ENCODE peak calls at places on chromosomes 11 and 22, in four cellular contexts. One of them, this sample, is unnamed.

GRCh38 chr22:22770280-22770871 is 117.2 kb upstream of the IGLL5 start:
- DNase-seq in astrocyte of the spinal cord: peak
- DNase-seq in foreskin fibroblast: no peak
- DNase-seq in fibroblast of lung: peak
- DNase-seq in this sample: peak

GRCh38 chr11:65863889-65864757 is 3.9 kb downstream of the MUS81 start:
- DNase-seq in astrocyte of the spinal cord: no peak
- DNase-seq in foreskin fibroblast: no peak
- DNase-seq in fibroblast of lung: no peak
- DNase-seq in this sample: peak

GRCh38 chr11:129215506-129216245 is 23.6 kb upstream of the ARHGAP32 start:
- DNase-seq in astrocyte of the spinal cord: no peak
- DNase-seq in foreskin fibroblast: no peak
- DNase-seq in fibroblast of lung: no peak
- DNase-seq in this sample: no peak

GRCh38 chr22:31272522-31273446 is 19.5 kb downstream of the PIK3IP1 start:
- DNase-seq in astrocyte of the spinal cord: peak
- DNase-seq in foreskin fibroblast: peak
- DNase-seq in fibroblast of lung: peak
- DNase-seq in this sample: peak

GRCh38 chr11:31810779-31811647 is at the start of gene PAX6:
- DNase-seq in foreskin fibroblast: no peak
- DNase-seq in astrocyte of the spinal cord: peak
- DNase-seq in fibroblast of lung: peak
- DNase-seq in this sample: peak

GRCh38 chr11:9953994-9954626 is 290.2 kb downstream of the SWAP70 start:
- DNase-seq in astrocyte of the spinal cord: no peak
- DNase-seq in fibroblast of lung: no peak
- DNase-seq in foreskin fibroblast: peak
- DNase-seq in this sample: peak

GRCh38 chr11:64239662-64240466 is 1.0 kb upstream of the FKBP2 start:
- DNase-seq in foreskin fibroblast: no peak
- DNase-seq in astrocyte of the spinal cord: no peak
- DNase-seq in fibroblast of lung: no peak
- DNase-seq in this sample: no peak

GRCh38 chr11:71212871-71213559 is 39.4 kb downstream of the SHANK2 start:
- DNase-seq in astrocyte of the spinal cord: peak
- DNase-seq in foreskin fibroblast: peak
- DNase-seq in fibroblast of lung: no peak
- DNase-seq in this sample: peak

GRCh38 chr11:126664643-126665042 is 309.2 kb downstream of the ST3GAL4 start:
- DNase-seq in astrocyte of the spinal cord: no peak
- DNase-seq in foreskin fibroblast: no peak
- DNase-seq in fibroblast of lung: no peak
- DNase-seq in this sample: no peak

GRCh38 chr11:117839936-117840813 is 15.6 kb upstream of the FXYD2 start:
- DNase-seq in astrocyte of the spinal cord: no peak
- DNase-seq in foreskin fibroblast: no peak
- DNase-seq in fibroblast of lung: no peak
- DNase-seq in this sample: no peak

GRCh38 chr11:124887667-124888013 is 10.0 kb downstream of the ROBO4 start:
- DNase-seq in fibroblast of lung: no peak
- DNase-seq in foreskin fibroblast: no peak
- DNase-seq in astrocyte of the spinal cord: no peak
- DNase-seq in this sample: no peak

GRCh38 chr22:24059121-24059520 is 48.0 kb downstream of the CABIN1 start:
- DNase-seq in foreskin fibroblast: peak
- DNase-seq in astrocyte of the spinal cord: peak
- DNase-seq in fibroblast of lung: peak
- DNase-seq in this sample: peak

GRCh38 chr11:117281159-117281558 is 10.0 kb upstream of the BACE1-AS start:
- DNase-seq in foreskin fibroblast: peak
- DNase-seq in fibroblast of lung: peak
- DNase-seq in astrocyte of the spinal cord: peak
- DNase-seq in this sample: peak

GRCh38 chr11:77410076-77410827 is 63.6 kb downstream of the PAK1 start:
- DNase-seq in fibroblast of lung: no peak
- DNase-seq in foreskin fibroblast: no peak
- DNase-seq in astrocyte of the spinal cord: no peak
- DNase-seq in this sample: no peak

GRCh38 chr11:83051760-83052671 is 19.7 kb downstream of the RAB30 start:
- DNase-seq in foreskin fibroblast: peak
- DNase-seq in astrocyte of the spinal cord: peak
- DNase-seq in fibroblast of lung: peak
- DNase-seq in this sample: peak
- TF ChIP-seq CTCF in foreskin fibroblast: no peak
- TF ChIP-seq CTCF in astrocyte of the spinal cord: no peak
- TF ChIP-seq CTCF in fibroblast of lung: no peak
- TF ChIP-seq CTCF in this sample: no peak

GRCh38 chr22:26139320-26139719 is 29.9 kb upstream of the SEZ6L start:
- DNase-seq in foreskin fibroblast: no peak
- DNase-seq in astrocyte of the spinal cord: no peak
- DNase-seq in fibroblast of lung: no peak
- DNase-seq in this sample: no peak

GRCh38 chr22:26131755-26132154 is 37.5 kb upstream of the SEZ6L start:
- DNase-seq in astrocyte of the spinal cord: no peak
- DNase-seq in fibroblast of lung: no peak
- DNase-seq in foreskin fibroblast: no peak
- DNase-seq in this sample: no peak

GRCh38 chr22:26134654-26135330 is 34.5 kb upstream of the SEZ6L start:
- DNase-seq in astrocyte of the spinal cord: no peak
- DNase-seq in fibroblast of lung: no peak
- DNase-seq in foreskin fibroblast: no peak
- DNase-seq in this sample: no peak
- TF ChIP-seq CTCF in astrocyte of the spinal cord: peak
- TF ChIP-seq CTCF in fibroblast of lung: no peak
- TF ChIP-seq CTCF in foreskin fibroblast: no peak
- TF ChIP-seq CTCF in this sample: no peak

DNA sequence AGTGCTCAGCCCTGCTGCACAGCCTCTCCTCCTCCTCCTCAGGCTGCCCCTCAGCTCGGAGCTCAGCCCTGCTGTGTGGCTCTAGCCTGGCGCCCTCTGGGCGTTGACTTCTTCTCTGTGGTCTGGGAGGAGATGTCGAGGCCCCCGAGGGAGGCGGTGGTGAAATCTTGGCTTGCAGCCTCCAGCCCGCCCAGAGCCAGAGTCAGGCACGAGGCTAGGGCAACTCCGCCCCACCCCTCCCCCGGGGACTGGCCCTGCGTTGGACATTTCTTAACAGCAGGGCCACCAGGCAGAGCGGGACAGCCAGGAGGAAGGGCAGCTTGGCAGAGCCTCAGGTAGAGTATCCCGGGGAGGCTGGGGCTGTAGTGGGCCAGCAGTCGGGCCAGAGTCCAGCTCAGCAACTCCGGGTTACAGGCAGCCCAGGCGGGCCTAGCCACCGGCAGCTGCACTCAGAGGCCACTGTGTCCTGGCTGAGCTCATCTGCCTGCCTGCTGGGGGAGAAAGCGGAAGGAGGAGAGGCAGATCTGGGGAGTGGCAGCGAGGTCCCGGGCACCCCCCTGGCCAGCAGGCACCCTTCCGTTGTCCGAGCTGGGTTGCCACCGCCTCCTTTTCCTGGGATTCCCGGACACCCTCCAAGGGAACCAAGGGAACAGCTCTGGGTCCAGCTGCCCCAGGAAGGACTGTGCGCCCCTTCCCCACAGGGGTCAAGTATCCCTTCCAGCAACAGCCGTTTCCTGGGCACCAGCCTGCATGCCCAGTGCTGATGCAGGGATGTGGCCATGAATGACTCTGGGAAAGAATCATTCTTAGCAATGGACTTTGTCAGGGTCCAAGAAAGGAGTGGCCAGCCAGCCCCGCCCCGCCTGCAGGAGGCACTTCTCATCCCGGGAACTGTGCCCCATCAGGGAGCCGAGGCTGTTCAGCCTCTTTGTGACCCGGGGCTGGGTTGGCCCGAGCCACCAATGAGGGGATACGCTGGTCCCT is at the start of gene ALDH3B1:
- DNase-seq in astrocyte of the spinal cord: peak
- DNase-seq in foreskin fibroblast: peak
- DNase-seq in fibroblast of lung: peak
- DNase-seq in this sample: peak
- TF ChIP-seq CTCF in astrocyte of the spinal cord: no peak
- TF ChIP-seq CTCF in foreskin fibroblast: no peak
- TF ChIP-seq CTCF in fibroblast of lung: no peak
- TF ChIP-seq CTCF in this sample: peak

GRCh38 chr22:20526628-20527355 is 19.4 kb downstream of the MED15 start:
- DNase-seq in fibroblast of lung: peak
- DNase-seq in astrocyte of the spinal cord: peak
- DNase-seq in foreskin fibroblast: peak
- DNase-seq in this sample: peak
- TF ChIP-seq CTCF in fibroblast of lung: no peak
- TF ChIP-seq CTCF in astrocyte of the spinal cord: peak
- TF ChIP-seq CTCF in foreskin fibroblast: peak
- TF ChIP-seq CTCF in this sample: peak

GRCh38 chr22:42793848-42794405 is 63.1 kb downstream of the ARFGAP3 start:
- DNase-seq in astrocyte of the spinal cord: no peak
- DNase-seq in fibroblast of lung: no peak
- DNase-seq in foreskin fibroblast: no peak
- DNase-seq in this sample: no peak

GRCh38 chr22:42792909-42793847 is 63.9 kb downstream of the ARFGAP3 start:
- DNase-seq in fibroblast of lung: no peak
- DNase-seq in foreskin fibroblast: no peak
- DNase-seq in astrocyte of the spinal cord: no peak
- DNase-seq in this sample: no peak

GRCh38 chr22:42796081-42796480 is 61.0 kb downstream of the ARFGAP3 start:
- DNase-seq in astrocyte of the spinal cord: no peak
- DNase-seq in fibroblast of lung: no peak
- DNase-seq in foreskin fibroblast: no peak
- DNase-seq in this sample: no peak

GRCh38 chr22:42797021-42797420 is 60.1 kb downstream of the ARFGAP3 start:
- DNase-seq in fibroblast of lung: no peak
- DNase-seq in foreskin fibroblast: no peak
- DNase-seq in astrocyte of the spinal cord: no peak
- DNase-seq in this sample: peak

DNA sequence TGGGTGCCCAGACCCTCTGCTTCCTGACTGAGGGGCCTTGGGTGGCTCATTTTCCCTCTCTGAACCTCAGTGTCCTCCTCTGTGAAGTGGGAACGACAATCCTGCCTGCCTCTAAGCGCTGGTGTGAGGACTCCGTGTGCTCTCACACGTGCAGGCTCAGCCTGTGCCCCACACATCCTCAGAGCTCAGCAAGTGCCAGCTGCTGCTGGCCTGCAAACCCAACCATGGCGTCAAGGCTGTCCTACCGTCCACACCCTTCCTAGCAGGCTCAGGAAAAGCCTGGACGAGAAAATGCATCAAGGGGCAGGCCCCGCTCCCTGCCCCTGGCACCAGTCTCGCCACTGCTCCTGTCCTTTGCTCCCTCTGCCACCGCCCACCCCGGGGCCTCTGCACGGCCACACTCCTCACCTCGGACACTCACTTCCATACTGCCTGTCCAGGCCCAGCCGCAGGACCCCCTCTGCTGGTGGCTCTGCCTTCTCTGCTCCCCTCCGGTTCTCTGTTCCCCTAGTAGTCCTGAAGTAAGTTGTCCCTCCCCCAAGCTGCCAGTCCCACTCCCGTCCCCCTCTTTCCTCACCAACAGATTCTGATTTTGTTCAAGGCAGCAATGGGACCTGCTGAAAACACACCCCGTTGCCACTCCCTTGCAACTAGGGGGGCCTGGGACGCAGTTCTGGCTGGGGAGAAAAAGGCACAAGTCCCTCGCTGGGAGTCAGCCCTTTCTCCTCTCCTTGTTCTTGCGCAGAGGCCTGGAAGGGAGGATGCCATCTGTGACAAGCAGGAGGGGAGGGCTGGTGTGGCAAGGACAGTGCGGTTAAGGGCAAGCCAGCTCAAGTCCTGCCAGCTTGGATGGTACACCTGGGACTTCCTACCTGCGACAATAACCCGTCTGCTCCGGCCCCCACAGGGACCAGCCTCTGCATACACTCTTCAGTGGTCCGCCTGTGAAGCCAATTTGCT is 62.2 kb downstream of the ARFGAP3 start:
- DNase-seq in fibroblast of lung: no peak
- DNase-seq in foreskin fibroblast: no peak
- DNase-seq in astrocyte of the spinal cord: no peak
- DNase-seq in this sample: peak
- TF ChIP-seq CTCF in fibroblast of lung: no peak
- TF ChIP-seq CTCF in foreskin fibroblast: no peak
- TF ChIP-seq CTCF in astrocyte of the spinal cord: peak
- TF ChIP-seq CTCF in this sample: peak

GRCh38 chr22:47837703-47838102 is 1075.3 kb downstream of the TBC1D22A start:
- DNase-seq in foreskin fibroblast: no peak
- DNase-seq in astrocyte of the spinal cord: no peak
- DNase-seq in fibroblast of lung: peak
- DNase-seq in this sample: peak
- TF ChIP-seq CTCF in foreskin fibroblast: peak
- TF ChIP-seq CTCF in astrocyte of the spinal cord: peak
- TF ChIP-seq CTCF in fibroblast of lung: peak
- TF ChIP-seq CTCF in this sample: peak

DNA sequence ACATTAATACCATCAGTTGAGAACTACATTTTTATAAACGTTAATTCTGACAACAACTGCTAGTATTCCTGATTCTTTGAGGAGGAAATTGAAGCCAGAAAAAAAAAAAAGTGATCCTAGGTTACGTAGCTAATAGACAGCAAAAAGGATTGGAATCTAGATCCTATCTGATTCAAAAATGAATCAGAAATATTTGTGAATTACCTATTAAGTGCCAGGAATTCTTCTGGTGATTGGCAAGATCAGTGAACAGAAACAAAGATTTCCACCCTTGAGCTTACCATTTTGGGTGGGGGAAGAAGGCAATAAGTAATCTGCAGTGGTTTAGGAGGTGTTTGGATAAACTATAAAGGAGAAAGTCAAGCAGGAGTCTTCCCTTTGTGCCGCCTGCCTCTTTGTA is 63.9 kb upstream of the LARGE1 start:
- DNase-seq in astrocyte of the spinal cord: no peak
- DNase-seq in fibroblast of lung: no peak
- DNase-seq in foreskin fibroblast: no peak
- DNase-seq in this sample: no peak
- TF ChIP-seq CTCF in astrocyte of the spinal cord: no peak
- TF ChIP-seq CTCF in fibroblast of lung: no peak
- TF ChIP-seq CTCF in foreskin fibroblast: no peak
- TF ChIP-seq CTCF in this sample: no peak

DNA sequence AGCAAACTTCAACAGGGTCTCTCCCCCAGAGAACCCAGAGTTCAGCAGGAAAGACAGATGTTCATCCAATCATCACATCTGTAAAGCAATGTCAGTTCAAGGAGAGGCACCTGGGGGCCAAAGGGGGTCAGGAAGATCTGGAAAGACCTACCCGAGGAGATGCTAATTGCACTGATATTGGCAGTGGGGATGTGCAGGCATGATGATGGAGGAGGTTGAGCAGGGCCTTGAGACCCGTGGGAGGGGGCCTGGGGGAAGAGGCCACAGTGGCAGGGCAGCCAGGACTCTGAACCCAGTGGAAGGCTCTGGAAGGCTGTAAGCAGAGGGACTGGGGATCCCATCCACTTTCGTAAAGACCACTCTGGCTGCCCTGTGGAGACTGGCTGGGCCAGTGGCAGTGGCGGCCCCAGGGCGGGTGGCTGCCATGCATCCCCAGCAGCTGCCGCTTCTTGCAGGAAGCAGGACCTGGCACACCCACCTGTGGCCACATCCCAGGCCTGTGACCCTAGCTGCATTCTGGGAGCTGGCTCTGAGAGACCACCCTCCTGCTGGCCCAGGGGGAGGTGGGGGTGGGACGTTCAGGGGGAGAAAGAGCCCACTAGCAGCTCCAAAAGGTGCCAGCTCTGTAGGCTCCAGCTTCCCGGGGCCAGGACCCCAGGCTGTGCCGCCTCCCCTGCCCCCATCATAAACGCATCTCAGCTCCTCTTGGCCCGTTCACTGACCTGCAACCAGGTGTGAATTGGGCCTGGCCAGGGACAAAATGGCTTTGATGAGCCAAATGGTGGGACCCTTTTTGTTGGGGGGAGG is 59.9 kb upstream of the FGF3 start:
- DNase-seq in fibroblast of lung: no peak
- DNase-seq in astrocyte of the spinal cord: no peak
- DNase-seq in foreskin fibroblast: no peak
- DNase-seq in this sample: no peak
- TF ChIP-seq CTCF in fibroblast of lung: no peak
- TF ChIP-seq CTCF in astrocyte of the spinal cord: no peak
- TF ChIP-seq CTCF in foreskin fibroblast: no peak
- TF ChIP-seq CTCF in this sample: no peak

This sample was measured in choroid plexus epithelial cell.